ENCODE peak calls at places on chromosomes 3 and 15, in ten cellular contexts. A is AG04450; H is activated CD8-positive, alpha-beta memory T cell treated with anti-CD3 and anti-CD28 coated beads for 48 hours; P is GM12865; B is dermis microvascular lymphatic vessel endothelial cell; M is cardiac fibroblast; K is stimulated activated naive CD8-positive, alpha-beta T cell treated with anti-CD3 and anti-CD28 coated beads, Interleukin-15, Interleukin-2, amounts not matched to agents 100 U/mL and 50 U/mL, for 24 hours; Q is suprapubic skin; T is activated naive CD8-positive, alpha-beta T cell treated with anti-CD3 and anti-CD28 coated beads, Interleukin-2, amount 50 U/mL, for 16 hours; L is H9. W is an unnamed sample.

GRCh38 chr15:60899322-60899966 is 329.7 kb downstream of the RORA start:
- DNase-seq in A (no peak), H (no peak), P (peak), B (no peak), M (no peak), K (peak), Q (no peak), T (no peak), L (no peak), W (no peak)

GRCh38 chr3:15009156-15009555 is 56.0 kb downstream of the MRPS25 start:
- DNase-seq in A (no peak), H (no peak), P (no peak), B (no peak), M (no peak), K (no peak), Q (no peak), T (no peak), L (no peak), W (no peak)

GRCh38 chr3:56339671-56340070 is 128.6 kb downstream of the ERC2 start:
- DNase-seq in A (no peak), H (no peak), P (no peak), B (no peak), M (no peak), K (no peak), Q (no peak), T (no peak), L (no peak), W (no peak)

GRCh38 chr15:78944669-78945407 is at the start of gene CTSH:
- DNase-seq in A (no peak), H (peak), P (peak), B (peak), M (peak), K (peak), Q (peak), T (peak), L (peak), W (no peak)

GRCh38 chr3:43246956-43247355 is 39.4 kb upstream of the SNRK start:
- DNase-seq in A (no peak), H (no peak), P (no peak), B (peak), M (peak), K (no peak), Q (no peak), T (no peak), L (no peak), W (peak)

GRCh38 chr3:4888913-4889846 is 90.1 kb upstream of the BHLHE40 start:
- DNase-seq in A (no peak), H (no peak), P (peak), B (no peak), M (no peak), K (peak), Q (no peak), T (no peak), L (no peak), W (no peak)

GRCh38 chr15:56059716-56060115 is 66.3 kb upstream of the NEDD4 start:
- DNase-seq in A (no peak), H (no peak), P (no peak), B (no peak), M (no peak), K (no peak), Q (no peak), T (no peak), L (no peak), W (no peak)

GRCh38 chr15:80876034-80876433 is 96.9 kb downstream of the CEMIP start:
- DNase-seq in A (no peak), H (no peak), P (no peak), B (no peak), M (peak), K (no peak), Q (no peak), T (no peak), L (no peak), W (no peak)

GRCh38 chr15:43218908-43219706 is 1.7 kb downstream of the EPB42 start:
- DNase-seq in A (no peak), H (no peak), P (peak), B (peak), M (peak), K (peak), Q (peak), T (no peak), L (peak), W (no peak)

W was measured in pulmonary artery endothelial cell.